ENCODE peak calls at places on chromosomes 6 and 20, in six cellular contexts. P, E, G, W, L and T are unnamed samples.

GRCh38 chr6:52420668-52421358 is 671 bp downstream of the EFHC1 start:
- DNase-seq in P (no peak), E (peak), G (no peak), W (peak), L (no peak), T (no peak)

GRCh38 chr20:56778765-56779195 is 149.7 kb downstream of the TFAP2C start:
- DNase-seq in P (no peak), E (peak), G (peak), W (no peak), L (no peak), T (no peak)

GRCh38 chr20:57985278-57985677 is 243.2 kb downstream of the ANKRD60 start:
- DNase-seq in P (no peak), E (no peak), G (no peak), W (no peak), L (no peak), T (no peak)

GRCh38 chr6:17096076-17096475 is 5.8 kb upstream of the STMND1 start:
- DNase-seq in P (no peak), E (peak), G (peak), W (no peak), L (no peak), T (no peak)

GRCh38 chr6:159008656-159009288 is 8.8 kb upstream of the RSPH3 start:
- DNase-seq in P (peak), E (peak), G (peak), W (peak), L (no peak), T (no peak)

GRCh38 chr6:154156135-154156948 is 117.3 kb downstream of the OPRM1 start:
- DNase-seq in P (peak), E (peak), G (peak), W (no peak), L (peak), T (no peak)

GRCh38 chr6:135743476-135743875 is 108.0 kb upstream of the PDE7B start:
- DNase-seq in P (no peak), E (no peak), G (no peak), W (no peak), L (no peak), T (no peak)

GRCh38 chr6:41719796-41720620 is 15.4 kb downstream of the TFEB start:
- DNase-seq in P (no peak), E (no peak), G (no peak), W (no peak), L (no peak), T (no peak)

GRCh38 chr6:14798594-14798982 is 447.3 kb upstream of the JARID2 start:
- DNase-seq in P (no peak), E (no peak), G (no peak), W (no peak), L (no peak), T (no peak)

GRCh38 chr6:148736779-148737412 is 9.9 kb upstream of the UST start:
- DNase-seq in P (no peak), E (no peak), G (no peak), W (no peak), L (no peak), T (no peak)

GRCh38 chr6:12137480-12137879 is 125.4 kb downstream of the HIVEP1 start:
- DNase-seq in P (no peak), E (peak), G (peak), W (no peak), L (no peak), T (no peak)

GRCh38 chr6:112912351-112913101 is 565.4 kb downstream of the RFPL4B start:
- DNase-seq in P (no peak), E (peak), G (peak), W (no peak), L (no peak), T (no peak)

GRCh38 chr6:166589334-166589731 is 2.9 kb upstream of the RAMACL start:
- DNase-seq in P (peak), E (no peak), G (no peak), W (no peak), L (no peak), T (no peak)

GRCh38 chr20:21082584-21082983 is 23.6 kb downstream of the LINC00237 start:
- DNase-seq in P (no peak), E (no peak), G (no peak), W (no peak), L (no peak), T (no peak)

GRCh38 chr6:37323568-37323967 is 30.2 kb upstream of the RNF8 start:
- DNase-seq in P (no peak), E (peak), G (no peak), W (peak), L (no peak), T (no peak)

GRCh38 chr20:64080813-64081619 is 1.1 kb downstream of the OPRL1 start:
- DNase-seq in P (no peak), E (no peak), G (no peak), W (no peak), L (no peak), T (no peak)

GRCh38 chr20:45897289-45897688 is 6.2 kb downstream of the CTSA start:
- DNase-seq in P (no peak), E (no peak), G (no peak), W (no peak), L (no peak), T (no peak)

GRCh38 chr20:63292292-63292701 is 689 bp upstream of the COL20A1 start:
- DNase-seq in P (no peak), E (no peak), G (no peak), W (no peak), L (no peak), T (no peak)

GRCh38 chr20:33349493-33349892 is 51.8 kb downstream of the CDK5RAP1 start:
- DNase-seq in P (no peak), E (no peak), G (no peak), W (no peak), L (no peak), T (no peak)

GRCh38 chr20:40741507-40742106 is 52.6 kb upstream of the MAFB start:
- DNase-seq in P (no peak), E (peak), G (peak), W (peak), L (no peak), T (no peak)

GRCh38 chr20:20680991-20681508 is 31.4 kb downstream of the RALGAPA2 start:
- DNase-seq in P (no peak), E (no peak), G (no peak), W (no peak), L (no peak), T (no peak)

GRCh38 chr6:109381007-109381746 is 1.1 kb downstream of the CD164 start:
- DNase-seq in P (no peak), E (peak), G (peak), W (no peak), L (no peak), T (no peak)

GRCh38 chr6:72850469-72850868 is 228.6 kb downstream of the KCNQ5 start:
- DNase-seq in P (no peak), E (no peak), G (no peak), W (no peak), L (no peak), T (no peak)

GRCh38 chr6:12148317-12148801 is 136.2 kb downstream of the HIVEP1 start:
- DNase-seq in P (no peak), E (peak), G (peak), W (no peak), L (no peak), T (no peak)

GRCh38 chr6:161829186-161829794 is 555.4 kb upstream of the AGPAT4 start:
- DNase-seq in P (no peak), E (no peak), G (peak), W (no peak), L (no peak), T (no peak)

GRCh38 chr20:31990958-31991705 is 19.1 kb upstream of the CCM2L start:
- DNase-seq in P (no peak), E (no peak), G (no peak), W (peak), L (no peak), T (no peak)

GRCh38 chr20:4985658-4986057 is 15.7 kb downstream of the SLC23A2 start:
- DNase-seq in P (no peak), E (no peak), G (no peak), W (peak), L (no peak), T (no peak)

GRCh38 chr6:22141271-22141745 is 155.5 kb downstream of the PRL start:
- DNase-seq in P (no peak), E (no peak), G (no peak), W (no peak), L (no peak), T (no peak)

GRCh38 chr20:4320284-4320683 is 304.9 kb upstream of the RNF24 start:
- DNase-seq in P (no peak), E (no peak), G (no peak), W (no peak), L (no peak), T (no peak)

GRCh38 chr20:47854687-47855212 is 69.5 kb upstream of the SULF2 start:
- DNase-seq in P (no peak), E (peak), G (peak), W (peak), L (no peak), T (no peak)

GRCh38 chr20:20837574-20838021 is 125.2 kb upstream of the RALGAPA2 start:
- DNase-seq in P (no peak), E (peak), G (no peak), W (peak), L (no peak), T (no peak)

GRCh38 chr20:46129955-46130481 is 11.9 kb downstream of the CD40 start:
- DNase-seq in P (no peak), E (no peak), G (no peak), W (peak), L (no peak), T (no peak)

GRCh38 chr6:170143401-170144150 is 147.3 kb downstream of the DLL1 start:
- DNase-seq in P (no peak), E (no peak), G (no peak), W (no peak), L (no peak), T (no peak)

GRCh38 chr6:144344651-144345050 is 59.5 kb downstream of the UTRN start:
- DNase-seq in P (no peak), E (no peak), G (no peak), W (no peak), L (no peak), T (no peak)

GRCh38 chr6:44732243-44732642 is 344.7 kb downstream of the CDC5L start:
- DNase-seq in P (no peak), E (no peak), G (no peak), W (no peak), L (no peak), T (no peak)

GRCh38 chr6:137903933-137904821 is 37.1 kb downstream of the TNFAIP3 start:
- DNase-seq in P (no peak), E (peak), G (no peak), W (no peak), L (no peak), T (no peak)

GRCh38 chr6:157999100-158000051 is 17.7 kb downstream of the SYNJ2 start:
- DNase-seq in P (no peak), E (no peak), G (no peak), W (no peak), L (no peak), T (no peak)

GRCh38 chr20:34390769-34391447 is 27.8 kb downstream of the ITCH start:
- DNase-seq in P (no peak), E (peak), G (peak), W (no peak), L (peak), T (no peak)